ENCODE peak calls at places on chromosomes 13 and 19, in eight cellular contexts. One of them, this sample, is unnamed.

GRCh38 chr13:99992376-99992775 is 10.8 kb downstream of the ZIC2 start:
- DNase-seq in dorsolateral prefrontal cortex: no peak
- DNase-seq in bronchial epithelial cell: no peak
- DNase-seq in naive thymus-derived CD8-positive, alpha-beta T cell: no peak
- DNase-seq in NCI-H1048: no peak
- DNase-seq in activated CD4-positive, alpha-beta T cell treated with anti-CD3 and anti-CD28 coated beads for 1 hour: no peak
- DNase-seq in activated CD8-positive, alpha-beta memory T cell treated with anti-CD3 and anti-CD28 coated beads, Interleukin-2, amount 10 ng/mL, durations not matched to agents 7 days and 5 days: no peak
- DNase-seq in endothelial cell: no peak
- DNase-seq in this sample: no peak

GRCh38 chr13:97091202-97091601 is 96.9 kb upstream of the OXGR1 start:
- DNase-seq in naive thymus-derived CD8-positive, alpha-beta T cell: no peak
- DNase-seq in activated CD8-positive, alpha-beta memory T cell treated with anti-CD3 and anti-CD28 coated beads, Interleukin-2, amount 10 ng/mL, durations not matched to agents 7 days and 5 days: no peak
- DNase-seq in dorsolateral prefrontal cortex: no peak
- DNase-seq in endothelial cell: no peak
- DNase-seq in NCI-H1048: no peak
- DNase-seq in bronchial epithelial cell: no peak
- DNase-seq in activated CD4-positive, alpha-beta T cell treated with anti-CD3 and anti-CD28 coated beads for 1 hour: no peak
- DNase-seq in this sample: no peak

GRCh38 chr13:39369161-39369890 is 233.7 kb downstream of the LHFPL6 start:
- DNase-seq in naive thymus-derived CD8-positive, alpha-beta T cell: no peak
- DNase-seq in bronchial epithelial cell: no peak
- DNase-seq in endothelial cell: no peak
- DNase-seq in NCI-H1048: no peak
- DNase-seq in activated CD8-positive, alpha-beta memory T cell treated with anti-CD3 and anti-CD28 coated beads, Interleukin-2, amount 10 ng/mL, durations not matched to agents 7 days and 5 days: no peak
- DNase-seq in activated CD4-positive, alpha-beta T cell treated with anti-CD3 and anti-CD28 coated beads for 1 hour: no peak
- DNase-seq in dorsolateral prefrontal cortex: no peak
- DNase-seq in this sample: no peak

GRCh38 chr19:18397242-18398202 is at the start of gene LRRC25:
- DNase-seq in bronchial epithelial cell: no peak
- DNase-seq in naive thymus-derived CD8-positive, alpha-beta T cell: no peak
- DNase-seq in NCI-H1048: no peak
- DNase-seq in dorsolateral prefrontal cortex: no peak
- DNase-seq in endothelial cell: no peak
- DNase-seq in activated CD8-positive, alpha-beta memory T cell treated with anti-CD3 and anti-CD28 coated beads, Interleukin-2, amount 10 ng/mL, durations not matched to agents 7 days and 5 days: peak
- DNase-seq in activated CD4-positive, alpha-beta T cell treated with anti-CD3 and anti-CD28 coated beads for 1 hour: no peak
- DNase-seq in this sample: no peak

GRCh38 chr13:89883893-89884448 is 1463.5 kb upstream of the MIR17HG start:
- DNase-seq in activated CD4-positive, alpha-beta T cell treated with anti-CD3 and anti-CD28 coated beads for 1 hour: no peak
- DNase-seq in bronchial epithelial cell: no peak
- DNase-seq in dorsolateral prefrontal cortex: no peak
- DNase-seq in activated CD8-positive, alpha-beta memory T cell treated with anti-CD3 and anti-CD28 coated beads, Interleukin-2, amount 10 ng/mL, durations not matched to agents 7 days and 5 days: no peak
- DNase-seq in naive thymus-derived CD8-positive, alpha-beta T cell: no peak
- DNase-seq in endothelial cell: no peak
- DNase-seq in NCI-H1048: no peak
- DNase-seq in this sample: no peak

GRCh38 chr19:10292206-10292788 is 2.5 kb downstream of the ICAM5 start:
- DNase-seq in activated CD4-positive, alpha-beta T cell treated with anti-CD3 and anti-CD28 coated beads for 1 hour: no peak
- DNase-seq in bronchial epithelial cell: peak
- DNase-seq in NCI-H1048: peak
- DNase-seq in naive thymus-derived CD8-positive, alpha-beta T cell: peak
- DNase-seq in activated CD8-positive, alpha-beta memory T cell treated with anti-CD3 and anti-CD28 coated beads, Interleukin-2, amount 10 ng/mL, durations not matched to agents 7 days and 5 days: peak
- DNase-seq in endothelial cell: peak
- DNase-seq in dorsolateral prefrontal cortex: peak
- DNase-seq in this sample: peak

GRCh38 chr19:13983213-13983889 is 22.8 kb downstream of the RFX1 start:
- DNase-seq in activated CD4-positive, alpha-beta T cell treated with anti-CD3 and anti-CD28 coated beads for 1 hour: no peak
- DNase-seq in NCI-H1048: no peak
- DNase-seq in dorsolateral prefrontal cortex: no peak
- DNase-seq in naive thymus-derived CD8-positive, alpha-beta T cell: peak
- DNase-seq in activated CD8-positive, alpha-beta memory T cell treated with anti-CD3 and anti-CD28 coated beads, Interleukin-2, amount 10 ng/mL, durations not matched to agents 7 days and 5 days: no peak
- DNase-seq in endothelial cell: no peak
- DNase-seq in bronchial epithelial cell: no peak
- DNase-seq in this sample: no peak

GRCh38 chr19:47280183-47280797 is 5.6 kb downstream of the INAFM1 start:
- DNase-seq in NCI-H1048: no peak
- DNase-seq in activated CD4-positive, alpha-beta T cell treated with anti-CD3 and anti-CD28 coated beads for 1 hour: no peak
- DNase-seq in bronchial epithelial cell: peak
- DNase-seq in dorsolateral prefrontal cortex: no peak
- DNase-seq in activated CD8-positive, alpha-beta memory T cell treated with anti-CD3 and anti-CD28 coated beads, Interleukin-2, amount 10 ng/mL, durations not matched to agents 7 days and 5 days: peak
- DNase-seq in naive thymus-derived CD8-positive, alpha-beta T cell: no peak
- DNase-seq in endothelial cell: peak
- DNase-seq in this sample: no peak

GRCh38 chr19:3285647-3286176 is 61.3 kb downstream of the CELF5 start:
- DNase-seq in endothelial cell: peak
- DNase-seq in activated CD8-positive, alpha-beta memory T cell treated with anti-CD3 and anti-CD28 coated beads, Interleukin-2, amount 10 ng/mL, durations not matched to agents 7 days and 5 days: no peak
- DNase-seq in bronchial epithelial cell: no peak
- DNase-seq in activated CD4-positive, alpha-beta T cell treated with anti-CD3 and anti-CD28 coated beads for 1 hour: no peak
- DNase-seq in dorsolateral prefrontal cortex: no peak
- DNase-seq in naive thymus-derived CD8-positive, alpha-beta T cell: peak
- DNase-seq in NCI-H1048: no peak
- DNase-seq in this sample: no peak

GRCh38 chr13:112248909-112249592 is 127.1 kb upstream of the SPACA7 start:
- DNase-seq in activated CD8-positive, alpha-beta memory T cell treated with anti-CD3 and anti-CD28 coated beads, Interleukin-2, amount 10 ng/mL, durations not matched to agents 7 days and 5 days: no peak
- DNase-seq in dorsolateral prefrontal cortex: no peak
- DNase-seq in activated CD4-positive, alpha-beta T cell treated with anti-CD3 and anti-CD28 coated beads for 1 hour: no peak
- DNase-seq in naive thymus-derived CD8-positive, alpha-beta T cell: no peak
- DNase-seq in endothelial cell: no peak
- DNase-seq in bronchial epithelial cell: no peak
- DNase-seq in NCI-H1048: no peak
- DNase-seq in this sample: no peak

GRCh38 chr19:53132231-53132991 is at the start of gene ZNF415:
- DNase-seq in naive thymus-derived CD8-positive, alpha-beta T cell: no peak
- DNase-seq in endothelial cell: peak
- DNase-seq in NCI-H1048: peak
- DNase-seq in dorsolateral prefrontal cortex: peak
- DNase-seq in bronchial epithelial cell: peak
- DNase-seq in activated CD8-positive, alpha-beta memory T cell treated with anti-CD3 and anti-CD28 coated beads, Interleukin-2, amount 10 ng/mL, durations not matched to agents 7 days and 5 days: peak
- DNase-seq in activated CD4-positive, alpha-beta T cell treated with anti-CD3 and anti-CD28 coated beads for 1 hour: peak
- DNase-seq in this sample: peak

GRCh38 chr19:16041571-16042386 is 34.5 kb upstream of the TPM4 start:
- DNase-seq in NCI-H1048: peak
- DNase-seq in activated CD4-positive, alpha-beta T cell treated with anti-CD3 and anti-CD28 coated beads for 1 hour: peak
- DNase-seq in dorsolateral prefrontal cortex: peak
- DNase-seq in bronchial epithelial cell: peak
- DNase-seq in naive thymus-derived CD8-positive, alpha-beta T cell: peak
- DNase-seq in activated CD8-positive, alpha-beta memory T cell treated with anti-CD3 and anti-CD28 coated beads, Interleukin-2, amount 10 ng/mL, durations not matched to agents 7 days and 5 days: peak
- DNase-seq in endothelial cell: peak
- DNase-seq in this sample: peak

GRCh38 chr13:75494491-75494890 is 12.5 kb upstream of the TBC1D4 start:
- DNase-seq in activated CD4-positive, alpha-beta T cell treated with anti-CD3 and anti-CD28 coated beads for 1 hour: no peak
- DNase-seq in activated CD8-positive, alpha-beta memory T cell treated with anti-CD3 and anti-CD28 coated beads, Interleukin-2, amount 10 ng/mL, durations not matched to agents 7 days and 5 days: no peak
- DNase-seq in naive thymus-derived CD8-positive, alpha-beta T cell: no peak
- DNase-seq in NCI-H1048: no peak
- DNase-seq in endothelial cell: no peak
- DNase-seq in bronchial epithelial cell: no peak
- DNase-seq in dorsolateral prefrontal cortex: no peak
- DNase-seq in this sample: no peak

GRCh38 chr13:94682229-94682628 is 30.1 kb downstream of the SOX21 start:
- DNase-seq in endothelial cell: no peak
- DNase-seq in NCI-H1048: no peak
- DNase-seq in activated CD4-positive, alpha-beta T cell treated with anti-CD3 and anti-CD28 coated beads for 1 hour: no peak
- DNase-seq in dorsolateral prefrontal cortex: no peak
- DNase-seq in naive thymus-derived CD8-positive, alpha-beta T cell: no peak
- DNase-seq in activated CD8-positive, alpha-beta memory T cell treated with anti-CD3 and anti-CD28 coated beads, Interleukin-2, amount 10 ng/mL, durations not matched to agents 7 days and 5 days: no peak
- DNase-seq in bronchial epithelial cell: no peak
- DNase-seq in this sample: no peak

GRCh38 chr19:40217921-40218890 is at the start of gene TTC9B:
- DNase-seq in NCI-H1048: no peak
- DNase-seq in dorsolateral prefrontal cortex: no peak
- DNase-seq in activated CD4-positive, alpha-beta T cell treated with anti-CD3 and anti-CD28 coated beads for 1 hour: no peak
- DNase-seq in activated CD8-positive, alpha-beta memory T cell treated with anti-CD3 and anti-CD28 coated beads, Interleukin-2, amount 10 ng/mL, durations not matched to agents 7 days and 5 days: peak
- DNase-seq in bronchial epithelial cell: no peak
- DNase-seq in endothelial cell: peak
- DNase-seq in naive thymus-derived CD8-positive, alpha-beta T cell: peak
- DNase-seq in this sample: no peak

GRCh38 chr19:14073925-14074838 is 1.6 kb downstream of the MISP3 start:
- DNase-seq in dorsolateral prefrontal cortex: no peak
- DNase-seq in bronchial epithelial cell: peak
- DNase-seq in activated CD4-positive, alpha-beta T cell treated with anti-CD3 and anti-CD28 coated beads for 1 hour: no peak
- DNase-seq in NCI-H1048: no peak
- DNase-seq in endothelial cell: no peak
- DNase-seq in activated CD8-positive, alpha-beta memory T cell treated with anti-CD3 and anti-CD28 coated beads, Interleukin-2, amount 10 ng/mL, durations not matched to agents 7 days and 5 days: no peak
- DNase-seq in naive thymus-derived CD8-positive, alpha-beta T cell: no peak
- DNase-seq in this sample: no peak

GRCh38 chr13:51370116-51370515 is 30.6 kb downstream of the SERPINE3 start:
- DNase-seq in dorsolateral prefrontal cortex: no peak
- DNase-seq in endothelial cell: no peak
- DNase-seq in bronchial epithelial cell: peak
- DNase-seq in NCI-H1048: no peak
- DNase-seq in activated CD8-positive, alpha-beta memory T cell treated with anti-CD3 and anti-CD28 coated beads, Interleukin-2, amount 10 ng/mL, durations not matched to agents 7 days and 5 days: no peak
- DNase-seq in naive thymus-derived CD8-positive, alpha-beta T cell: no peak
- DNase-seq in activated CD4-positive, alpha-beta T cell treated with anti-CD3 and anti-CD28 coated beads for 1 hour: no peak
- DNase-seq in this sample: peak

GRCh38 chr13:49353908-49354307 is 90.0 kb downstream of the CAB39L start:
- DNase-seq in bronchial epithelial cell: no peak
- DNase-seq in activated CD4-positive, alpha-beta T cell treated with anti-CD3 and anti-CD28 coated beads for 1 hour: no peak
- DNase-seq in dorsolateral prefrontal cortex: no peak
- DNase-seq in naive thymus-derived CD8-positive, alpha-beta T cell: no peak
- DNase-seq in activated CD8-positive, alpha-beta memory T cell treated with anti-CD3 and anti-CD28 coated beads, Interleukin-2, amount 10 ng/mL, durations not matched to agents 7 days and 5 days: no peak
- DNase-seq in endothelial cell: no peak
- DNase-seq in NCI-H1048: no peak
- DNase-seq in this sample: peak

GRCh38 chr19:18700501-18701249 is 17.2 kb downstream of the CRTC1 start:
- DNase-seq in activated CD4-positive, alpha-beta T cell treated with anti-CD3 and anti-CD28 coated beads for 1 hour: peak
- DNase-seq in naive thymus-derived CD8-positive, alpha-beta T cell: peak
- DNase-seq in activated CD8-positive, alpha-beta memory T cell treated with anti-CD3 and anti-CD28 coated beads, Interleukin-2, amount 10 ng/mL, durations not matched to agents 7 days and 5 days: peak
- DNase-seq in endothelial cell: peak
- DNase-seq in bronchial epithelial cell: peak
- DNase-seq in dorsolateral prefrontal cortex: peak
- DNase-seq in NCI-H1048: peak
- DNase-seq in this sample: peak

GRCh38 chr13:27170221-27170520 is 1.4 kb downstream of the USP12 start:
- DNase-seq in endothelial cell: no peak
- DNase-seq in bronchial epithelial cell: peak
- DNase-seq in dorsolateral prefrontal cortex: no peak
- DNase-seq in activated CD8-positive, alpha-beta memory T cell treated with anti-CD3 and anti-CD28 coated beads, Interleukin-2, amount 10 ng/mL, durations not matched to agents 7 days and 5 days: no peak
- DNase-seq in activated CD4-positive, alpha-beta T cell treated with anti-CD3 and anti-CD28 coated beads for 1 hour: no peak
- DNase-seq in NCI-H1048: no peak
- DNase-seq in naive thymus-derived CD8-positive, alpha-beta T cell: no peak
- DNase-seq in this sample: peak

GRCh38 chr19:13906525-13906904 is 514 bp downstream of the CC2D1A start:
- DNase-seq in bronchial epithelial cell: no peak
- DNase-seq in NCI-H1048: no peak
- DNase-seq in naive thymus-derived CD8-positive, alpha-beta T cell: no peak
- DNase-seq in activated CD4-positive, alpha-beta T cell treated with anti-CD3 and anti-CD28 coated beads for 1 hour: peak
- DNase-seq in dorsolateral prefrontal cortex: no peak
- DNase-seq in activated CD8-positive, alpha-beta memory T cell treated with anti-CD3 and anti-CD28 coated beads, Interleukin-2, amount 10 ng/mL, durations not matched to agents 7 days and 5 days: peak
- DNase-seq in endothelial cell: no peak
- DNase-seq in this sample: no peak

GRCh38 chr19:3442487-3443071 is 37.7 kb downstream of the SMIM24 start:
- DNase-seq in endothelial cell: no peak
- DNase-seq in bronchial epithelial cell: no peak
- DNase-seq in activated CD8-positive, alpha-beta memory T cell treated with anti-CD3 and anti-CD28 coated beads, Interleukin-2, amount 10 ng/mL, durations not matched to agents 7 days and 5 days: no peak
- DNase-seq in activated CD4-positive, alpha-beta T cell treated with anti-CD3 and anti-CD28 coated beads for 1 hour: no peak
- DNase-seq in naive thymus-derived CD8-positive, alpha-beta T cell: no peak
- DNase-seq in NCI-H1048: no peak
- DNase-seq in dorsolateral prefrontal cortex: no peak
- DNase-seq in this sample: no peak

GRCh38 chr13:53821632-53822031 is 793.0 kb downstream of the OLFM4 start:
- DNase-seq in activated CD8-positive, alpha-beta memory T cell treated with anti-CD3 and anti-CD28 coated beads, Interleukin-2, amount 10 ng/mL, durations not matched to agents 7 days and 5 days: no peak
- DNase-seq in activated CD4-positive, alpha-beta T cell treated with anti-CD3 and anti-CD28 coated beads for 1 hour: no peak
- DNase-seq in endothelial cell: no peak
- DNase-seq in naive thymus-derived CD8-positive, alpha-beta T cell: no peak
- DNase-seq in NCI-H1048: no peak
- DNase-seq in bronchial epithelial cell: no peak
- DNase-seq in dorsolateral prefrontal cortex: no peak
- DNase-seq in this sample: no peak

GRCh38 chr19:49971991-49972401 is 11.0 kb upstream of the SIGLEC11 start:
- DNase-seq in dorsolateral prefrontal cortex: no peak
- DNase-seq in bronchial epithelial cell: no peak
- DNase-seq in NCI-H1048: no peak
- DNase-seq in activated CD8-positive, alpha-beta memory T cell treated with anti-CD3 and anti-CD28 coated beads, Interleukin-2, amount 10 ng/mL, durations not matched to agents 7 days and 5 days: no peak
- DNase-seq in naive thymus-derived CD8-positive, alpha-beta T cell: no peak
- DNase-seq in activated CD4-positive, alpha-beta T cell treated with anti-CD3 and anti-CD28 coated beads for 1 hour: no peak
- DNase-seq in endothelial cell: no peak
- DNase-seq in this sample: no peak

GRCh38 chr13:32165791-32166190 is 134.2 kb downstream of the FRY start:
- DNase-seq in bronchial epithelial cell: peak
- DNase-seq in endothelial cell: no peak
- DNase-seq in naive thymus-derived CD8-positive, alpha-beta T cell: no peak
- DNase-seq in dorsolateral prefrontal cortex: peak
- DNase-seq in activated CD8-positive, alpha-beta memory T cell treated with anti-CD3 and anti-CD28 coated beads, Interleukin-2, amount 10 ng/mL, durations not matched to agents 7 days and 5 days: no peak
- DNase-seq in activated CD4-positive, alpha-beta T cell treated with anti-CD3 and anti-CD28 coated beads for 1 hour: no peak
- DNase-seq in NCI-H1048: no peak
- DNase-seq in this sample: peak

GRCh38 chr13:29849071-29849541 is 1.3 kb downstream of the UBL3 start:
- DNase-seq in activated CD8-positive, alpha-beta memory T cell treated with anti-CD3 and anti-CD28 coated beads, Interleukin-2, amount 10 ng/mL, durations not matched to agents 7 days and 5 days: peak
- DNase-seq in NCI-H1048: no peak
- DNase-seq in dorsolateral prefrontal cortex: no peak
- DNase-seq in bronchial epithelial cell: peak
- DNase-seq in activated CD4-positive, alpha-beta T cell treated with anti-CD3 and anti-CD28 coated beads for 1 hour: no peak
- DNase-seq in endothelial cell: peak
- DNase-seq in naive thymus-derived CD8-positive, alpha-beta T cell: peak
- DNase-seq in this sample: peak

GRCh38 chr19:43784251-43784980 is 3.6 kb upstream of the KCNN4 start:
- DNase-seq in activated CD8-positive, alpha-beta memory T cell treated with anti-CD3 and anti-CD28 coated beads, Interleukin-2, amount 10 ng/mL, durations not matched to agents 7 days and 5 days: peak
- DNase-seq in dorsolateral prefrontal cortex: no peak
- DNase-seq in naive thymus-derived CD8-positive, alpha-beta T cell: peak
- DNase-seq in NCI-H1048: no peak
- DNase-seq in endothelial cell: no peak
- DNase-seq in activated CD4-positive, alpha-beta T cell treated with anti-CD3 and anti-CD28 coated beads for 1 hour: peak
- DNase-seq in bronchial epithelial cell: peak
- DNase-seq in this sample: peak

GRCh38 chr13:110616103-110617101 is 1.1 kb downstream of the NAXD start:
- DNase-seq in activated CD8-positive, alpha-beta memory T cell treated with anti-CD3 and anti-CD28 coated beads, Interleukin-2, amount 10 ng/mL, durations not matched to agents 7 days and 5 days: peak
- DNase-seq in dorsolateral prefrontal cortex: no peak
- DNase-seq in endothelial cell: no peak
- DNase-seq in bronchial epithelial cell: peak
- DNase-seq in naive thymus-derived CD8-positive, alpha-beta T cell: no peak
- DNase-seq in NCI-H1048: no peak
- DNase-seq in activated CD4-positive, alpha-beta T cell treated with anti-CD3 and anti-CD28 coated beads for 1 hour: no peak
- DNase-seq in this sample: peak